ENCODE peak calls at places on chromosomes 6 and 20, in eight cellular contexts. One of them, this sample, is unnamed.

GRCh38 chr20:63360850-63361497 is at the start of gene CHRNA4:
- DNase-seq in cardiac muscle cell: peak; percentile 40
- DNase-seq in CD8-positive, alpha-beta T cell: no peak
- DNase-seq in fibroblast of mammary gland: no peak
- DNase-seq in transverse colon: no peak
- DNase-seq in CD4-positive, alpha-beta T cell: no peak
- DNase-seq in dorsolateral prefrontal cortex: no peak
- DNase-seq in Panc1: no peak
- DNase-seq in this sample: no peak

GRCh38 chr6:158060447-158061360 is 79.0 kb downstream of the SYNJ2 start:
- DNase-seq in cardiac muscle cell: no peak
- DNase-seq in CD8-positive, alpha-beta T cell: no peak
- DNase-seq in fibroblast of mammary gland: peak; percentile 96
- DNase-seq in transverse colon: peak; percentile 62
- DNase-seq in CD4-positive, alpha-beta T cell: no peak
- DNase-seq in dorsolateral prefrontal cortex: peak; percentile 71
- DNase-seq in Panc1: no peak
- DNase-seq in this sample: peak; percentile 71

GRCh38 chr20:33733654-33734576 is 2.1 kb downstream of the ZNF341 start:
- DNase-seq in cardiac muscle cell: no peak
- DNase-seq in CD8-positive, alpha-beta T cell: no peak
- DNase-seq in fibroblast of mammary gland: peak; percentile 72
- DNase-seq in transverse colon: peak; percentile 69
- DNase-seq in CD4-positive, alpha-beta T cell: no peak
- DNase-seq in dorsolateral prefrontal cortex: no peak
- DNase-seq in Panc1: no peak
- DNase-seq in this sample: peak; percentile 68

GRCh38 chr6:25186919-25187318 is 92.3 kb upstream of the CARMIL1 start:
- DNase-seq in cardiac muscle cell: no peak
- DNase-seq in CD8-positive, alpha-beta T cell: no peak
- DNase-seq in fibroblast of mammary gland: no peak
- DNase-seq in transverse colon: no peak
- DNase-seq in CD4-positive, alpha-beta T cell: no peak
- DNase-seq in dorsolateral prefrontal cortex: no peak
- DNase-seq in Panc1: no peak
- DNase-seq in this sample: no peak

GRCh38 chr6:56235245-56235644 is 12.1 kb downstream of the COL21A1 start:
- DNase-seq in cardiac muscle cell: no peak
- DNase-seq in CD8-positive, alpha-beta T cell: no peak
- DNase-seq in fibroblast of mammary gland: peak; percentile 43
- DNase-seq in transverse colon: no peak
- DNase-seq in CD4-positive, alpha-beta T cell: no peak
- DNase-seq in dorsolateral prefrontal cortex: no peak
- DNase-seq in Panc1: no peak
- DNase-seq in this sample: peak; percentile 41

GRCh38 chr6:48412656-48413055 is 301.7 kb upstream of the PTCHD4 start:
- DNase-seq in cardiac muscle cell: no peak
- DNase-seq in CD8-positive, alpha-beta T cell: no peak
- DNase-seq in fibroblast of mammary gland: no peak
- DNase-seq in transverse colon: no peak
- DNase-seq in CD4-positive, alpha-beta T cell: no peak
- DNase-seq in dorsolateral prefrontal cortex: no peak
- DNase-seq in Panc1: no peak
- DNase-seq in this sample: no peak

GRCh38 chr20:8757146-8757545 is 311.7 kb upstream of the PLCB4 start:
- DNase-seq in cardiac muscle cell: no peak
- DNase-seq in CD8-positive, alpha-beta T cell: no peak
- DNase-seq in fibroblast of mammary gland: peak; percentile 97
- DNase-seq in transverse colon: no peak
- DNase-seq in CD4-positive, alpha-beta T cell: no peak
- DNase-seq in dorsolateral prefrontal cortex: no peak
- DNase-seq in Panc1: no peak
- DNase-seq in this sample: peak; percentile 76

GRCh38 chr6:122033564-122034181 is 365.8 kb upstream of the HSF2 start:
- DNase-seq in cardiac muscle cell: peak; percentile 68
- DNase-seq in CD8-positive, alpha-beta T cell: no peak
- DNase-seq in fibroblast of mammary gland: peak; percentile 71
- DNase-seq in transverse colon: no peak
- DNase-seq in CD4-positive, alpha-beta T cell: no peak
- DNase-seq in dorsolateral prefrontal cortex: no peak
- DNase-seq in Panc1: peak; percentile 60
- DNase-seq in this sample: peak; percentile 69

GRCh38 chr6:105363100-105363754 is 39.7 kb downstream of the PREP start:
- DNase-seq in cardiac muscle cell: peak; percentile 46
- DNase-seq in CD8-positive, alpha-beta T cell: no peak
- DNase-seq in fibroblast of mammary gland: peak; percentile 59
- DNase-seq in transverse colon: no peak
- DNase-seq in CD4-positive, alpha-beta T cell: no peak
- DNase-seq in dorsolateral prefrontal cortex: no peak
- DNase-seq in Panc1: no peak
- DNase-seq in this sample: peak; percentile 51
- TF ChIP-seq CTCF in cardiac muscle cell: peak; percentile 51
- TF ChIP-seq CTCF in CD8-positive, alpha-beta T cell: no peak
- TF ChIP-seq CTCF in fibroblast of mammary gland: peak; percentile 55
- TF ChIP-seq CTCF in transverse colon: no peak
- TF ChIP-seq CTCF in CD4-positive, alpha-beta T cell: no peak
- TF ChIP-seq CTCF in dorsolateral prefrontal cortex: peak; percentile 77
- TF ChIP-seq CTCF in Panc1: peak; percentile 58
- TF ChIP-seq CTCF in this sample: peak; percentile 36

DNA sequence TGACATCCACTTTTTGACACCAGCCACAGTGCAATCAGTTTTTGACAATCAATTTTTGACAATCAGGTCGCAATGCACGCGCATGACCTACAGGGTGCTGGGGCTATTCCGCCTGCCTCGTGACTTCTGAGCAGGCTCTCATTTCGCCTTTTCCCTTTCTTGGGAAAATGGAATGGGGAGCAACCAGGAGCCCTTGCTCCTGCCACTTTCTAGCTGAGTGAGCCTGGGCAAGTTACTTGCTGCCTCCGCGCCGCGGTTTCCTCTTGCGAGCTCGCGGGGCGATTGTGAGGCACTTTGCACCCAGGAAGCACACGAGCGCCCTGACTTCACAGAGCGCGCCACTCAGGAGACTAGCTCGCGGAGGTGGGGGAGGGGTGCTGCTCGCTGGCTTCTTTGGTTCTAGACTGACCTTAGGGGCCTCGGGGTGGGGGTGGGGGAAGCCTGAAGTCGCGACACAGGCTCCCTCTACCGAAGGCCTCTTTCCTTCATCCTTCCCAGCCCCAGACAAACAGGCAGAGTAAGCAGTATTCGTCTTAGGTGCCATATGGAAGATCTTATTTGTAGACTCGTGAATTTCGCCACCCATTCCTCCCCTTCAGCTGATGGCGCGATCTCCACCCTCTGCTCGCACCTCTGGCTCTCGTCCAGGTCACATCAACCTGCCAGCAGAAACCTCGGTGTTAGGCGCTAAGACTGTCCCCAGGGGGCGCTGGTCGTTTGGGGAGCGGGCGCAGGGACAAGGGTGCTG is 4.6 kb downstream of the TP53TG5 start:
- DNase-seq in cardiac muscle cell: peak; percentile 92
- DNase-seq in CD8-positive, alpha-beta T cell: peak; percentile 92
- DNase-seq in fibroblast of mammary gland: peak; percentile 78
- DNase-seq in transverse colon: peak; percentile 95
- DNase-seq in CD4-positive, alpha-beta T cell: peak; percentile 90
- DNase-seq in dorsolateral prefrontal cortex: peak; percentile 88
- DNase-seq in Panc1: peak; percentile 75
- DNase-seq in this sample: peak; percentile 92
- TF ChIP-seq CTCF in cardiac muscle cell: peak; percentile 89
- TF ChIP-seq CTCF in CD8-positive, alpha-beta T cell: peak; percentile 90
- TF ChIP-seq CTCF in fibroblast of mammary gland: peak; percentile 85
- TF ChIP-seq CTCF in transverse colon: peak; percentile 96
- TF ChIP-seq CTCF in CD4-positive, alpha-beta T cell: peak; percentile 86
- TF ChIP-seq CTCF in dorsolateral prefrontal cortex: peak; percentile 90
- TF ChIP-seq CTCF in Panc1: peak; percentile 97
- TF ChIP-seq CTCF in this sample: peak; percentile 74

GRCh38 chr6:15110721-15111354 is 135.0 kb upstream of the JARID2 start:
- DNase-seq in cardiac muscle cell: no peak
- DNase-seq in CD8-positive, alpha-beta T cell: no peak
- DNase-seq in fibroblast of mammary gland: peak; percentile 63
- DNase-seq in transverse colon: no peak
- DNase-seq in CD4-positive, alpha-beta T cell: no peak
- DNase-seq in dorsolateral prefrontal cortex: no peak
- DNase-seq in Panc1: no peak
- DNase-seq in this sample: peak; percentile 9

GRCh38 chr6:15109338-15110090 is 136.4 kb upstream of the JARID2 start:
- DNase-seq in cardiac muscle cell: no peak
- DNase-seq in CD8-positive, alpha-beta T cell: no peak
- DNase-seq in fibroblast of mammary gland: peak; percentile 38
- DNase-seq in transverse colon: no peak
- DNase-seq in CD4-positive, alpha-beta T cell: no peak
- DNase-seq in dorsolateral prefrontal cortex: no peak
- DNase-seq in Panc1: no peak
- DNase-seq in this sample: no peak

GRCh38 chr6:15108383-15108715 is 137.5 kb upstream of the JARID2 start:
- DNase-seq in cardiac muscle cell: no peak
- DNase-seq in CD8-positive, alpha-beta T cell: no peak
- DNase-seq in fibroblast of mammary gland: no peak
- DNase-seq in transverse colon: no peak
- DNase-seq in CD4-positive, alpha-beta T cell: no peak
- DNase-seq in dorsolateral prefrontal cortex: no peak
- DNase-seq in Panc1: no peak
- DNase-seq in this sample: no peak

GRCh38 chr6:15107644-15108382 is 138.1 kb upstream of the JARID2 start:
- DNase-seq in cardiac muscle cell: no peak
- DNase-seq in CD8-positive, alpha-beta T cell: no peak
- DNase-seq in fibroblast of mammary gland: no peak
- DNase-seq in transverse colon: no peak
- DNase-seq in CD4-positive, alpha-beta T cell: no peak
- DNase-seq in dorsolateral prefrontal cortex: no peak
- DNase-seq in Panc1: no peak
- DNase-seq in this sample: no peak

GRCh38 chr6:15106958-15107643 is 138.8 kb upstream of the JARID2 start:
- DNase-seq in cardiac muscle cell: no peak
- DNase-seq in CD8-positive, alpha-beta T cell: no peak
- DNase-seq in fibroblast of mammary gland: no peak
- DNase-seq in transverse colon: no peak
- DNase-seq in CD4-positive, alpha-beta T cell: no peak
- DNase-seq in dorsolateral prefrontal cortex: no peak
- DNase-seq in Panc1: no peak
- DNase-seq in this sample: no peak
- TF ChIP-seq CTCF in cardiac muscle cell: no peak
- TF ChIP-seq CTCF in CD8-positive, alpha-beta T cell: no peak
- TF ChIP-seq CTCF in fibroblast of mammary gland: no peak
- TF ChIP-seq CTCF in transverse colon: no peak
- TF ChIP-seq CTCF in CD4-positive, alpha-beta T cell: no peak
- TF ChIP-seq CTCF in dorsolateral prefrontal cortex: no peak
- TF ChIP-seq CTCF in Panc1: no peak
- TF ChIP-seq CTCF in this sample: no peak

DNA sequence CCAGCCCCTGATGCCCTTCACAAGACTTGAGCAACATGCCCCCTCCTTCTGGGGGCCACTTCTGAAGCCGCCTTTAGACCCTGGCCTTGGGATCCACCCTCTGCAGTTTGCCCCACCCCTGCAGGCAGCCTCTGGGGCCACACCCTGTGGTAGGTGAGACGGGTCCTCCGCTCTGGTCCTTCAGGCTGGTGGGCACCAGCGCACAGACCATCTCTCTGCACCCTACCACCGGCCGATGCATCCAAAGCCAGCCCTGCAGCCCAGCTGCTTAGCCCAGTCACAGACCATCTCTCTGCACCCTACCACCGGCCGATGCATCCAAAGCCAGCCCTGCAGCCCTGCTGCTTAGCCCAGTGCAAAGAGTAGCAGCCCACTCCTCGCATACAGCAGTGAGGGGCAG is 159.3 kb upstream of the ECI2 start:
- DNase-seq in cardiac muscle cell: no peak
- DNase-seq in CD8-positive, alpha-beta T cell: no peak
- DNase-seq in fibroblast of mammary gland: no peak
- DNase-seq in transverse colon: no peak
- DNase-seq in CD4-positive, alpha-beta T cell: no peak
- DNase-seq in dorsolateral prefrontal cortex: no peak
- DNase-seq in Panc1: no peak
- DNase-seq in this sample: no peak
- TF ChIP-seq CTCF in cardiac muscle cell: no peak
- TF ChIP-seq CTCF in CD8-positive, alpha-beta T cell: no peak
- TF ChIP-seq CTCF in fibroblast of mammary gland: no peak
- TF ChIP-seq CTCF in transverse colon: no peak
- TF ChIP-seq CTCF in CD4-positive, alpha-beta T cell: no peak
- TF ChIP-seq CTCF in dorsolateral prefrontal cortex: no peak
- TF ChIP-seq CTCF in Panc1: no peak
- TF ChIP-seq CTCF in this sample: no peak

GRCh38 chr20:52143277-52143676 is 48.3 kb downstream of the ZFP64 start:
- DNase-seq in cardiac muscle cell: no peak
- DNase-seq in CD8-positive, alpha-beta T cell: no peak
- DNase-seq in fibroblast of mammary gland: no peak
- DNase-seq in transverse colon: no peak
- DNase-seq in CD4-positive, alpha-beta T cell: no peak
- DNase-seq in dorsolateral prefrontal cortex: no peak
- DNase-seq in Panc1: no peak
- DNase-seq in this sample: no peak
- TF ChIP-seq CTCF in cardiac muscle cell: no peak
- TF ChIP-seq CTCF in CD8-positive, alpha-beta T cell: no peak
- TF ChIP-seq CTCF in fibroblast of mammary gland: no peak
- TF ChIP-seq CTCF in transverse colon: no peak
- TF ChIP-seq CTCF in CD4-positive, alpha-beta T cell: no peak
- TF ChIP-seq CTCF in dorsolateral prefrontal cortex: no peak
- TF ChIP-seq CTCF in Panc1: no peak
- TF ChIP-seq CTCF in this sample: no peak

GRCh38 chr6:1170793-1171192 is 141.1 kb upstream of the FOXQ1 start:
- DNase-seq in cardiac muscle cell: peak; percentile 52
- DNase-seq in CD8-positive, alpha-beta T cell: no peak
- DNase-seq in fibroblast of mammary gland: peak; percentile 6
- DNase-seq in transverse colon: no peak
- DNase-seq in CD4-positive, alpha-beta T cell: no peak
- DNase-seq in dorsolateral prefrontal cortex: no peak
- DNase-seq in Panc1: no peak
- DNase-seq in this sample: no peak

GRCh38 chr6:1178590-1178989 is 133.3 kb upstream of the FOXQ1 start:
- DNase-seq in cardiac muscle cell: no peak
- DNase-seq in CD8-positive, alpha-beta T cell: no peak
- DNase-seq in fibroblast of mammary gland: no peak
- DNase-seq in transverse colon: no peak
- DNase-seq in CD4-positive, alpha-beta T cell: no peak
- DNase-seq in dorsolateral prefrontal cortex: no peak
- DNase-seq in Panc1: no peak
- DNase-seq in this sample: no peak

GRCh38 chr6:1176595-1176994 is 135.3 kb upstream of the FOXQ1 start:
- DNase-seq in cardiac muscle cell: no peak
- DNase-seq in CD8-positive, alpha-beta T cell: no peak
- DNase-seq in fibroblast of mammary gland: no peak
- DNase-seq in transverse colon: no peak
- DNase-seq in CD4-positive, alpha-beta T cell: no peak
- DNase-seq in dorsolateral prefrontal cortex: no peak
- DNase-seq in Panc1: no peak
- DNase-seq in this sample: no peak

GRCh38 chr6:1179571-1180459 is 132.1 kb upstream of the FOXQ1 start:
- DNase-seq in cardiac muscle cell: no peak
- DNase-seq in CD8-positive, alpha-beta T cell: no peak
- DNase-seq in fibroblast of mammary gland: no peak
- DNase-seq in transverse colon: no peak
- DNase-seq in CD4-positive, alpha-beta T cell: no peak
- DNase-seq in dorsolateral prefrontal cortex: no peak
- DNase-seq in Panc1: no peak
- DNase-seq in this sample: no peak

DNA sequence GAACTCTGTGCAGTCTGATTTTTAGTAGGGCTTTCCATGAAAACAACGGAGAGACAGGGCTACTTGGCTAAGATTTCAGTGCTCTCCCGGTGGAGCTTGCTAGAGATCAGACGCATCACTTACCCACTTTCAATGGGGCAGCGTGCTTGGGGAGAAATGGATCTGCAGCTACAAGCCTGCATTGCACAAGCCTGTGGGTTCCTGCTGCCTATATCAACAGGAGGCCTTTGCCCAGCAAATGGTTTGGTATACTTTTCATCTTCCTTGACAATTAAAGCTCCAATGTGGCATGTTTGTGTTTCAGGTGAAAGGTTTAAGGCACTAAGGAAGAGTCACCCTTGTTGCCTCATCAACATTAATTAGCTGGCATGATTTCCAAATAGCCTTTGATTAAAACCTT is 136.0 kb upstream of the FOXQ1 start:
- DNase-seq in cardiac muscle cell: no peak
- DNase-seq in CD8-positive, alpha-beta T cell: no peak
- DNase-seq in fibroblast of mammary gland: no peak
- DNase-seq in transverse colon: no peak
- DNase-seq in CD4-positive, alpha-beta T cell: no peak
- DNase-seq in dorsolateral prefrontal cortex: no peak
- DNase-seq in Panc1: no peak
- DNase-seq in this sample: no peak
- TF ChIP-seq CTCF in cardiac muscle cell: no peak
- TF ChIP-seq CTCF in CD8-positive, alpha-beta T cell: no peak
- TF ChIP-seq CTCF in fibroblast of mammary gland: no peak
- TF ChIP-seq CTCF in transverse colon: no peak
- TF ChIP-seq CTCF in CD4-positive, alpha-beta T cell: no peak
- TF ChIP-seq CTCF in dorsolateral prefrontal cortex: no peak
- TF ChIP-seq CTCF in Panc1: no peak
- TF ChIP-seq CTCF in this sample: no peak